ENCODE peak calls at places on chromosomes 12 and 14, in five cellular contexts. One of them, this sample, is unnamed.

GRCh38 chr12:70919597-70920035 is 922 bp downstream of the PTPRR start:
- DNase-seq in GM06990: no peak
- DNase-seq in neural progenitor cell: peak
- DNase-seq in transverse colon: no peak
- DNase-seq in tibial artery: no peak
- DNase-seq in this sample: no peak

GRCh38 chr14:101595887-101596721 is 34.8 kb downstream of the DIO3 start:
- DNase-seq in GM06990: no peak
- DNase-seq in neural progenitor cell: no peak
- DNase-seq in transverse colon: peak
- DNase-seq in tibial artery: no peak
- DNase-seq in this sample: peak

GRCh38 chr14:50010752-50011151 is 105.6 kb downstream of the VCPKMT start:
- DNase-seq in GM06990: no peak
- DNase-seq in neural progenitor cell: no peak
- DNase-seq in transverse colon: no peak
- DNase-seq in tibial artery: no peak
- DNase-seq in this sample: no peak

GRCh38 chr12:47935196-47935595 is 28.2 kb upstream of the TMEM106C start:
- DNase-seq in GM06990: no peak
- DNase-seq in neural progenitor cell: no peak
- DNase-seq in transverse colon: no peak
- DNase-seq in tibial artery: no peak
- DNase-seq in this sample: no peak

GRCh38 chr12:107634530-107634929 is 51.1 kb upstream of the PWP1 start:
- DNase-seq in GM06990: no peak
- DNase-seq in neural progenitor cell: no peak
- DNase-seq in transverse colon: no peak
- DNase-seq in tibial artery: no peak
- DNase-seq in this sample: no peak

GRCh38 chr14:99579903-99580570 is 24.0 kb downstream of the CCDC85C start:
- DNase-seq in GM06990: no peak
- DNase-seq in neural progenitor cell: peak
- DNase-seq in transverse colon: peak
- DNase-seq in tibial artery: no peak
- DNase-seq in this sample: no peak

GRCh38 chr14:100879782-100880181 is 23.7 kb downstream of the RTL1 start:
- DNase-seq in GM06990: no peak
- DNase-seq in neural progenitor cell: no peak
- DNase-seq in transverse colon: no peak
- DNase-seq in tibial artery: no peak
- DNase-seq in this sample: no peak

GRCh38 chr12:85065816-85066482 is 29.8 kb downstream of the LRRIQ1 start:
- DNase-seq in GM06990: no peak
- DNase-seq in neural progenitor cell: no peak
- DNase-seq in transverse colon: no peak
- DNase-seq in tibial artery: no peak
- DNase-seq in this sample: no peak

GRCh38 chr14:30906752-30907658 is 32.6 kb downstream of the COCH start:
- DNase-seq in GM06990: peak
- DNase-seq in neural progenitor cell: no peak
- DNase-seq in transverse colon: no peak
- DNase-seq in tibial artery: no peak
- DNase-seq in this sample: no peak

GRCh38 chr12:100279612-100280244 is 12.8 kb downstream of the SCYL2 start:
- DNase-seq in GM06990: no peak
- DNase-seq in neural progenitor cell: peak
- DNase-seq in transverse colon: no peak
- DNase-seq in tibial artery: no peak
- DNase-seq in this sample: no peak

GRCh38 chr12:10031318-10031717 is 836 bp downstream of the CLEC9A start:
- DNase-seq in GM06990: no peak
- DNase-seq in neural progenitor cell: no peak
- DNase-seq in transverse colon: no peak
- DNase-seq in tibial artery: no peak
- DNase-seq in this sample: no peak

GRCh38 chr12:49138587-49138986 is 7.4 kb upstream of the TUBA1B start:
- DNase-seq in GM06990: no peak
- DNase-seq in neural progenitor cell: no peak
- DNase-seq in transverse colon: no peak
- DNase-seq in tibial artery: no peak
- DNase-seq in this sample: no peak

GRCh38 chr14:59919582-59920377 is at the start of gene LRRC9:
- DNase-seq in GM06990: no peak
- DNase-seq in neural progenitor cell: peak
- DNase-seq in transverse colon: peak
- DNase-seq in tibial artery: no peak
- DNase-seq in this sample: no peak

GRCh38 chr12:21677204-21677603 is 19.6 kb upstream of the LDHB start:
- DNase-seq in GM06990: no peak
- DNase-seq in neural progenitor cell: no peak
- DNase-seq in transverse colon: no peak
- DNase-seq in tibial artery: no peak
- DNase-seq in this sample: no peak

GRCh38 chr14:59582161-59582560 is 5.5 kb upstream of the CCDC175 start:
- DNase-seq in GM06990: no peak
- DNase-seq in neural progenitor cell: no peak
- DNase-seq in transverse colon: no peak
- DNase-seq in tibial artery: no peak
- DNase-seq in this sample: no peak

GRCh38 chr14:90444077-90444696 is 47.4 kb downstream of the CALM1 start:
- DNase-seq in GM06990: no peak
- DNase-seq in neural progenitor cell: no peak
- DNase-seq in transverse colon: no peak
- DNase-seq in tibial artery: no peak
- DNase-seq in this sample: no peak

GRCh38 chr14:44352212-44352611 is 154.9 kb downstream of the FSCB start:
- DNase-seq in GM06990: no peak
- DNase-seq in neural progenitor cell: no peak
- DNase-seq in transverse colon: no peak
- DNase-seq in tibial artery: no peak
- DNase-seq in this sample: no peak

GRCh38 chr14:50647753-50648152 is 20.4 kb downstream of the SAV1 start:
- DNase-seq in GM06990: no peak
- DNase-seq in neural progenitor cell: no peak
- DNase-seq in transverse colon: no peak
- DNase-seq in tibial artery: no peak
- DNase-seq in this sample: no peak

GRCh38 chr14:89702151-89702936 is 252.2 kb downstream of the EFCAB11 start:
- DNase-seq in GM06990: no peak
- DNase-seq in neural progenitor cell: no peak
- DNase-seq in transverse colon: peak
- DNase-seq in tibial artery: no peak
- DNase-seq in this sample: peak

GRCh38 chr14:94021416-94022157 is 4.6 kb upstream of the OTUB2 start:
- DNase-seq in GM06990: no peak
- DNase-seq in neural progenitor cell: no peak
- DNase-seq in transverse colon: peak
- DNase-seq in tibial artery: no peak
- DNase-seq in this sample: no peak

GRCh38 chr12:28893365-28893764 is 255.7 kb upstream of the FAR2 start:
- DNase-seq in GM06990: no peak
- DNase-seq in neural progenitor cell: no peak
- DNase-seq in transverse colon: no peak
- DNase-seq in tibial artery: no peak
- DNase-seq in this sample: no peak

GRCh38 chr14:53715390-53715730 is 241.3 kb downstream of the BMP4 start:
- DNase-seq in GM06990: no peak
- DNase-seq in neural progenitor cell: no peak
- DNase-seq in transverse colon: no peak
- DNase-seq in tibial artery: no peak
- DNase-seq in this sample: no peak

GRCh38 chr14:61177279-61178225 is 103.6 kb downstream of the TMEM30B start:
- DNase-seq in GM06990: no peak
- DNase-seq in neural progenitor cell: no peak
- DNase-seq in transverse colon: no peak
- DNase-seq in tibial artery: no peak
- DNase-seq in this sample: no peak

GRCh38 chr12:60872850-60873713 is 1277.3 kb downstream of the SLC16A7 start:
- DNase-seq in GM06990: no peak
- DNase-seq in neural progenitor cell: no peak
- DNase-seq in transverse colon: no peak
- DNase-seq in tibial artery: no peak
- DNase-seq in this sample: no peak

GRCh38 chr12:65232490-65233077 is 45.9 kb upstream of the MSRB3 start:
- DNase-seq in GM06990: peak
- DNase-seq in neural progenitor cell: no peak
- DNase-seq in transverse colon: no peak
- DNase-seq in tibial artery: no peak
- DNase-seq in this sample: no peak

GRCh38 chr14:55416866-55417265 is 5.2 kb upstream of the ATG14 start:
- DNase-seq in GM06990: no peak
- DNase-seq in neural progenitor cell: peak
- DNase-seq in transverse colon: peak
- DNase-seq in tibial artery: no peak
- DNase-seq in this sample: no peak

GRCh38 chr14:105221598-105222178 is 26.6 kb upstream of the BTBD6 start:
- DNase-seq in GM06990: no peak
- DNase-seq in neural progenitor cell: no peak
- DNase-seq in transverse colon: no peak
- DNase-seq in tibial artery: no peak
- DNase-seq in this sample: no peak

GRCh38 chr14:20413785-20414117 is 450 bp upstream of the TEP1 start:
- DNase-seq in GM06990: no peak
- DNase-seq in neural progenitor cell: peak
- DNase-seq in transverse colon: peak
- DNase-seq in tibial artery: no peak
- DNase-seq in this sample: no peak

GRCh38 chr14:88232783-88233182 is 90.3 kb downstream of the KCNK10 start:
- DNase-seq in GM06990: no peak
- DNase-seq in neural progenitor cell: peak
- DNase-seq in transverse colon: no peak
- DNase-seq in tibial artery: no peak
- DNase-seq in this sample: no peak

GRCh38 chr12:48349471-48349870 is 1.2 kb downstream of the ZNF641 start:
- DNase-seq in GM06990: no peak
- DNase-seq in neural progenitor cell: no peak
- DNase-seq in transverse colon: no peak
- DNase-seq in tibial artery: no peak
- DNase-seq in this sample: no peak

GRCh38 chr12:108609535-108610335 is 11.9 kb upstream of the TMEM119 start:
- DNase-seq in GM06990: no peak
- DNase-seq in neural progenitor cell: no peak
- DNase-seq in transverse colon: peak
- DNase-seq in tibial artery: peak
- DNase-seq in this sample: no peak

GRCh38 chr14:23361320-23361719 is 3.7 kb downstream of the EFS start:
- DNase-seq in GM06990: no peak
- DNase-seq in neural progenitor cell: no peak
- DNase-seq in transverse colon: no peak
- DNase-seq in tibial artery: no peak
- DNase-seq in this sample: peak

GRCh38 chr14:23364164-23364571 is 804 bp downstream of the EFS start:
- DNase-seq in GM06990: no peak
- DNase-seq in neural progenitor cell: no peak
- DNase-seq in transverse colon: no peak
- DNase-seq in tibial artery: peak
- DNase-seq in this sample: peak

GRCh38 chr14:23360496-23360895 is 4.5 kb downstream of the EFS start:
- DNase-seq in GM06990: no peak
- DNase-seq in neural progenitor cell: peak
- DNase-seq in transverse colon: no peak
- DNase-seq in tibial artery: no peak
- DNase-seq in this sample: peak

GRCh38 chr14:23361763-23362162 is 3.2 kb downstream of the EFS start:
- DNase-seq in GM06990: no peak
- DNase-seq in neural progenitor cell: no peak
- DNase-seq in transverse colon: no peak
- DNase-seq in tibial artery: no peak
- DNase-seq in this sample: peak

DNA sequence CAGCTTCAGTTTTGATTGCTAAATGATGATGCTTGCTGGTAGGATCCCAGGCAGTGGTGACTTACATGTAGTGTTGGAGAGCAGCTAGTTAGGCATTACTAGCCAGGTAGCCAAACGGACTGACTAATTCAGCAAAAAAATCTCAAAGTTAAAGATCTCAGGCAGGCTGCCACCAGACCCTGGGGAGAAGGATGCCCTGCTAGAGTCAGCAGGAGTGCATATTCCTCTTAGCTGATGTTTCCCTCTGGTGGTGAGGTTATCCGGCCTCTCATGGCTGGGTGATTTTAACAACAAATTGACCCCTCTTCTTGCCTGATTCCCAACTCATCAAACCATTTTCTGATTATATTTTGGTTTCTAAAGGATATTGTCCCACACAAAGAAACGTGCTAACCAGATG is 2.8 kb downstream of the EFS start:
- DNase-seq in GM06990: no peak
- DNase-seq in neural progenitor cell: no peak
- DNase-seq in transverse colon: no peak
- DNase-seq in tibial artery: no peak
- DNase-seq in this sample: peak
- TF ChIP-seq CTCF in GM06990: no peak
- TF ChIP-seq CTCF in neural progenitor cell: peak
- TF ChIP-seq CTCF in transverse colon: no peak
- TF ChIP-seq CTCF in tibial artery: no peak
- TF ChIP-seq CTCF in this sample: no peak

DNA sequence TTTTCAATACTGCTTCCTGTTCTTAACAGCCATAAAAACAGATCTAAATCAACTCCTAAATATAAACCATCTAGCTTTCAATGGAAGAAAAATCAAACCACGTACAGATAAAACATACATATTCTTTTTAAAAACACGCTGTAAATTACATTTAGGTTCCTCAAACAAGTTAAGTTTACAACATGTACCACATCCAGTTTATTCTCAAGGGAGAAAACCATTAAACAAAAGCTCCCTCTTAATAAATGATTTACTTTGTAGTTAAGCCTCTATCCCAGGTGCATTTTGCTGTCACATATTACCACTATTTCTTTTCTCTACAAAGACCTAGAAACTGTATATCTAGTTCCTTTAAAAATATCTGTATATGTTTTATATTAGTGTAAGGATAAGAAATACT is 3.1 kb downstream of the NUMB start:
- DNase-seq in GM06990: no peak
- DNase-seq in neural progenitor cell: no peak
- DNase-seq in transverse colon: no peak
- DNase-seq in tibial artery: no peak
- DNase-seq in this sample: no peak
- H3K4me3 ChIP-seq in GM06990: no peak
- H3K4me3 ChIP-seq in neural progenitor cell: no peak
- H3K4me3 ChIP-seq in transverse colon: no peak
- H3K4me3 ChIP-seq in tibial artery: no peak
- H3K4me3 ChIP-seq in this sample: no peak

GRCh38 chr14:103880986-103881926 is 33.9 kb upstream of the PPP1R13B start:
- DNase-seq in GM06990: no peak
- DNase-seq in neural progenitor cell: no peak
- DNase-seq in transverse colon: no peak
- DNase-seq in tibial artery: no peak
- DNase-seq in this sample: peak
- TF ChIP-seq CTCF in GM06990: no peak
- TF ChIP-seq CTCF in neural progenitor cell: no peak
- TF ChIP-seq CTCF in transverse colon: no peak
- TF ChIP-seq CTCF in tibial artery: no peak
- TF ChIP-seq CTCF in this sample: no peak

GRCh38 chr12:76859621-76860020 is 19.2 kb downstream of the CSRP2 start:
- DNase-seq in GM06990: no peak
- DNase-seq in neural progenitor cell: no peak
- DNase-seq in transverse colon: no peak
- DNase-seq in tibial artery: no peak
- DNase-seq in this sample: no peak
- H3K4me3 ChIP-seq in GM06990: no peak
- H3K4me3 ChIP-seq in neural progenitor cell: no peak
- H3K4me3 ChIP-seq in transverse colon: no peak
- H3K4me3 ChIP-seq in tibial artery: no peak
- H3K4me3 ChIP-seq in this sample: no peak

GRCh38 chr12:41936333-41936732 is 208.3 kb downstream of the GXYLT1 start:
- DNase-seq in GM06990: no peak
- DNase-seq in neural progenitor cell: no peak
- DNase-seq in transverse colon: no peak
- DNase-seq in tibial artery: no peak
- DNase-seq in this sample: no peak
- TF ChIP-seq CTCF in GM06990: peak
- TF ChIP-seq CTCF in neural progenitor cell: no peak
- TF ChIP-seq CTCF in transverse colon: no peak
- TF ChIP-seq CTCF in tibial artery: no peak
- TF ChIP-seq CTCF in this sample: no peak

This sample was measured in coronary artery.